ENCODE peak calls at places on chromosomes 5 and 9, in four cellular contexts. U, M, B and Y are unnamed samples.
A peak's percentile ranks its signal among the peaks of the same experiment; 100 is the strongest.

GRCh38 chr5:10507575-10508024 is 56.3 kb upstream of the ANKRD33B start:
- DNase-seq in U (peak; percentile 78), B (peak; percentile 56), M (no peak), Y (peak; percentile 56)

GRCh38 chr5:44388504-44389409 is 463 bp downstream of the FGF10 start:
- DNase-seq in M (peak; percentile 46), U (no peak), B (no peak), Y (peak; percentile 46)

GRCh38 chr5:3307982-3308621 is 287.5 kb upstream of the IRX1 start:
- DNase-seq in B (no peak), U (no peak), M (no peak), Y (no peak)

GRCh38 chr5:96752341-96753016 is 55.3 kb downstream of the ERAP1 start:
- DNase-seq in U (peak; percentile 87), B (peak; percentile 37), M (peak; percentile 84), Y (peak; percentile 86)

GRCh38 chr5:371811-372555 is 50.5 kb downstream of the AHRR start:
- DNase-seq in M (no peak), U (no peak), B (no peak), Y (no peak)

GRCh38 chr5:8188874-8189588 is 320.1 kb downstream of the MTRR start:
- DNase-seq in U (peak; percentile 82), M (no peak), B (no peak), Y (no peak)

GRCh38 chr5:180018661-180019060 is 52.9 kb downstream of the RNF130 start:
- DNase-seq in M (no peak), B (peak; percentile 16), U (no peak), Y (no peak)

GRCh38 chr5:154829589-154830218 is 20.7 kb downstream of the FAXDC2 start:
- DNase-seq in U (peak; percentile 90), M (no peak), B (peak; percentile 38), Y (no peak)

GRCh38 chr5:57466544-57466943 is 16.1 kb downstream of the ACTBL2 start:
- DNase-seq in B (no peak), U (no peak), M (no peak), Y (no peak)

GRCh38 chr9:126472446-126472845 is 141.3 kb upstream of the LMX1B start:
- DNase-seq in U (no peak), B (no peak), M (no peak), Y (no peak)

GRCh38 chr5:157283434-157283833 is 17.5 kb downstream of the CYFIP2 start:
- DNase-seq in U (no peak), M (no peak), B (no peak), Y (no peak)

GRCh38 chr5:123450114-123450513 is 26.9 kb upstream of the CEP120 start:
- DNase-seq in U (no peak), M (no peak), B (no peak), Y (no peak)

GRCh38 chr5:97764700-97765099 is 581.7 kb upstream of the RIOK2 start:
- DNase-seq in M (no peak), B (peak; percentile 75), U (peak; percentile 86), Y (no peak)

GRCh38 chr5:40689442-40689841 is 9.7 kb downstream of the PTGER4 start:
- DNase-seq in B (peak; percentile 96), U (peak; percentile 99), M (no peak), Y (peak; percentile 68)

GRCh38 chr9:34310205-34310604 is 18.9 kb downstream of the KIF24 start:
- DNase-seq in B (no peak), M (no peak), U (no peak), Y (no peak)

GRCh38 chr9:91577540-91577939 is 153.9 kb upstream of the NFIL3 start:
- DNase-seq in U (no peak), M (peak; percentile 65), B (peak; percentile 26), Y (peak; percentile 22)

GRCh38 chr9:111481885-111482636 is 2.1 kb downstream of the ECPAS start:
- DNase-seq in U (peak; percentile 56), M (no peak), B (peak; percentile 12), Y (peak; percentile 34)

GRCh38 chr5:9546973-9547947 is 1.4 kb upstream of the SEMA5A start:
- DNase-seq in B (peak; percentile 82), M (peak; percentile 67), U (no peak), Y (peak; percentile 58)

GRCh38 chr5:176187276-176188062 is 50.8 kb upstream of the SIMC1 start:
- DNase-seq in B (no peak), U (no peak), M (no peak), Y (no peak)

DNA sequence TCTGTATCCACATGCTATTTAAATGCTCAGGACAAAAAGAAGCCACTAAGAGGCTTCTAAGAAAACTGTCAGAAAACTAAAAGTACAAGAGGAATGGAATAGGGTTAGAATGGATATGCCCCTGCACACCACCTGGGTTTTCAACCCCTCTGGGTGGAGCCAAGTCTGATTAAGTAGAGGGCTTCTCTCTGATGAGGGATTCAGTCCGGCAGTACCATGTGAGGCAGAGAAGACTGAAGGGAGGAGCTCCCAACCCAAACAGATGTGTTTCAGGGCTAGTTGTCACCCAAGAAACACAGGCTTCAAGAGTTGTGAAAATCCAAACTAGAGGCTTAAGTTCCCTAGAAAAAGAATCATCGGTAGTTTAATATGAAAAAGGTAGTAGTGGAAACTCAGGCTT is 12.5 kb downstream of the NREP start:
- DNase-seq in M (no peak), U (no peak), B (no peak), Y (no peak)
- H3K4me2 ChIP-seq in M (no peak overlapping the region), U (no peak overlapping the region), B (peak overlapping the region; percentile 9), Y (peak overlapping the region; percentile 16)

GRCh38 chr9:81636280-81636653 is 53.1 kb downstream of the TLE1 start:
- DNase-seq in U (no peak), B (no peak), M (no peak), Y (no peak)
- H3K4me2 ChIP-seq in U (no peak overlapping the region), B (peak overlapping the region; percentile 54), M (peak overlapping the region; percentile 33), Y (no peak overlapping the region)

DNA sequence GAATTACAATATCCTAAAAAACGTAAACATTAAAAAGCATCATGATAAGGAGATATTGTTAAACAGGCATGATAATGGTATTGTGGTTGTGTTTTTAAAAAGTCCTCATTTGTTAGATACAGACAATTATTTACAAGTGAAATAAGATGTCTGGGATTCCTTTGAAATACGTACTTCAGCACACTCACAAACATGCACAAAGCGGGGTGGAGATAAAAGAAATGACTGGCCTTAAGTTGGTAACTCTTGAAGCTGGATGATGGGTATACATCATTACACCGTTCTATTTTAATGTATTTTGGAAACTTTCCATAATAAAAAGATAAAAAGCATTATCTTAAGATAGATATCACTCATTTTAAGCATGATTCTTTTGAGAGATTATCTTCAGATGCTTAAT is 1.0 kb downstream of the FAM200C start:
- DNase-seq in U (no peak), M (no peak), B (peak; percentile 74), Y (no peak)
- H3K4me2 ChIP-seq in U (peak overlapping the region; percentile 91), M (peak overlapping the region; percentile 100), B (peak overlapping the region; percentile 74), Y (peak overlapping the region; percentile 88)

DNA sequence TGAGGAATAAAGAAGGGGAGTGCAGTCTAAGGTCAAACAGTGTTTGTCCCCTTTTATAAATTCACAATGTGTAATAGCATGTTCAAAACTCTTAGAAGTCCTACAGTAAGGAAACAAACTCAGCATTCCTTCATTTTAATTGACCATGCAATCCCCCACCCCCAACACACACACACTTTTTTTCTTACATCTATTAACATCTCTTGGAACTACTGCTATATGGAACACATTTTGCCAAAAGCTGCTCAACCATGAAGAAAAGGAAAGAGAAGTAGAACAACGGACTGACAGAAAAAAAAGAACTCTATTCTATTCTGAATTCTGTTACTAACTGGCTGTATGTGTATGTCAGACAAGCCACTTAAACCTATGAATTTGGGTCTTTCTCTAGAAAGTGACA is 2.8 kb upstream of the CTNNAL1 start:
- DNase-seq in U (no peak), B (peak; percentile 26), M (no peak), Y (no peak)
- H3K4me2 ChIP-seq in U (no peak overlapping the region), B (no peak overlapping the region), M (no peak overlapping the region), Y (no peak overlapping the region)

DNA sequence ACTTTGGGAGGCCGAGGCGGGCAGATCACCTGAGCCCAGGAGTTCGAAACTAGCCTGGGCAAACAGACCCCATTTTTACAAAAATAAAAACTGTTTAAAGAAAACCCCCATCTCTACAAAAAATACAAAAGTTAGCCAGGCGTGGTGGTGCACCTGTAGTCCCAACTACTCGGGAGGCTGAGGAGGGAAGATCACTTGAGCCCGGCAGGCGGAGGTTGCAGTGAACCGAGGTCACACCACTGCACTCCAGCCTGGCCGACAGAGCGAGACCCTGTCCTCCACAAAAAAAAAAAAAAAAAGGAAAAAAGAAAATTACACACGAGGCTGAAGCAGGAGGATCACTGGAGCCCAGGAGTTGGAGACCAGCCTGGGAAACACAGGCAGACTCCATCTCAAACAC is 3.2 kb downstream of the CAMSAP1 start:
- DNase-seq in U (no peak), M (no peak), B (no peak), Y (no peak)
- H3K4me2 ChIP-seq in U (peak overlapping the region; percentile 93), M (peak overlapping the region; percentile 60), B (no peak overlapping the region), Y (no peak overlapping the region)

GRCh38 chr9:85420750-85421149 is 321.0 kb downstream of the AGTPBP1 start:
- DNase-seq in B (peak; percentile 45), U (no peak), M (peak; percentile 82), Y (peak; percentile 16)
- H3K4me2 ChIP-seq in B (no peak overlapping the region), U (no peak overlapping the region), M (peak overlapping the region; percentile 47), Y (no peak overlapping the region)

DNA sequence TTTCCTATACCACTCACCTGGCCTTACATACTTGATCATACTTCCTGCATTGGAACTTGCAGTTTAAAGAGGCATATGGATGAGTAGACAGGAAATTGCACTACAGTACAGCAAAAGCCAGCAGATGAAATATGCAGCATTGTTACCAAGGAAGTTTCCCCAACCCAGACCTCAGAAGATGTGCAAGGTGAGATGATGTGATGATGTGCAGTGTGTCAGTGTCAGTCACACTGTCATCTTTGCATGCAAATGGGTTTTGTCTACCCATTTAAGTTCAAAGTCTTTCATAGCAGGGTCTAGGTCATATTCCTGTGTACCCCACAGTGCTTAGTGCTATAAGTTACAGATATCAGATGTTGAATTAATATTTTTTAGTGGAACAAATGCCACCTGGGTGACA is 89.3 kb upstream of the CER1 start:
- DNase-seq in B (no peak), M (no peak), U (peak; percentile 23), Y (no peak)
- H3K4me2 ChIP-seq in B (no peak overlapping the region), M (no peak overlapping the region), U (peak overlapping the region; percentile 67), Y (no peak overlapping the region)